ENCODE peak calls at places on chromosomes 16 and 17, in four cellular contexts. One of them, this sample, is unnamed.
A peak's percentile ranks its signal among the peaks of the same experiment; 100 is the strongest.

GRCh38 chr17:17313350-17313991 is 10.3 kb downstream of the NT5M start:
- DNase-seq in coronary artery: no peak
- DNase-seq in GM12865: peak; percentile 85
- DNase-seq in K562: peak; percentile 65
- DNase-seq in this sample: peak; percentile 48

GRCh38 chr17:78250891-78251772 is 19.7 kb downstream of the TMEM235 start:
- DNase-seq in coronary artery: peak; percentile 86
- DNase-seq in GM12865: peak; percentile 92
- DNase-seq in K562: peak; percentile 93
- DNase-seq in this sample: peak; percentile 96

GRCh38 chr16:21614896-21615295 is 15.5 kb downstream of the METTL9 start:
- DNase-seq in coronary artery: no peak
- DNase-seq in GM12865: no peak
- DNase-seq in K562: no peak
- DNase-seq in this sample: no peak

GRCh38 chr17:50538549-50539410 is 6.2 kb downstream of the EPN3 start:
- DNase-seq in coronary artery: no peak
- DNase-seq in GM12865: no peak
- DNase-seq in K562: no peak
- DNase-seq in this sample: no peak

GRCh38 chr17:13864551-13864950 is 204.8 kb upstream of the COX10 start:
- DNase-seq in coronary artery: no peak
- DNase-seq in GM12865: no peak
- DNase-seq in K562: no peak
- DNase-seq in this sample: no peak

GRCh38 chr17:73091770-73092517 is 544 bp downstream of the SLC39A11 start:
- DNase-seq in coronary artery: no peak
- DNase-seq in GM12865: peak; percentile 33
- DNase-seq in K562: peak; percentile 23
- DNase-seq in this sample: peak; percentile 7

GRCh38 chr16:1309888-1310831 is 724 bp downstream of the UBE2I start:
- DNase-seq in coronary artery: no peak
- DNase-seq in GM12865: peak; percentile 64
- DNase-seq in K562: peak; percentile 75
- DNase-seq in this sample: no peak

GRCh38 chr17:82889496-82890338 is 49.9 kb upstream of the ZNF750 start:
- DNase-seq in coronary artery: no peak
- DNase-seq in GM12865: no peak
- DNase-seq in K562: no peak
- DNase-seq in this sample: no peak

GRCh38 chr16:74751658-74752057 is 23.0 kb downstream of the FA2H start:
- DNase-seq in coronary artery: no peak
- DNase-seq in GM12865: no peak
- DNase-seq in K562: no peak
- DNase-seq in this sample: no peak

GRCh38 chr17:30379303-30380105 is 777 bp downstream of the CPD start:
- DNase-seq in coronary artery: peak; percentile 78
- DNase-seq in GM12865: peak; percentile 22
- DNase-seq in K562: peak; percentile 28
- DNase-seq in this sample: peak; percentile 18

GRCh38 chr17:31595076-31595475 is 203.6 kb downstream of the RAB11FIP4 start:
- DNase-seq in coronary artery: peak; percentile 24
- DNase-seq in GM12865: no peak
- DNase-seq in K562: no peak
- DNase-seq in this sample: no peak

GRCh38 chr16:81880816-81881215 is 101.7 kb downstream of the PLCG2 start:
- DNase-seq in coronary artery: no peak
- DNase-seq in GM12865: no peak
- DNase-seq in K562: no peak
- DNase-seq in this sample: no peak

GRCh38 chr17:81842725-81843504 is 8.1 kb upstream of the PPP1R27 start:
- DNase-seq in coronary artery: no peak
- DNase-seq in GM12865: no peak
- DNase-seq in K562: no peak
- DNase-seq in this sample: no peak

GRCh38 chr16:75555213-75555706 is 792 bp downstream of the TMEM231 start:
- DNase-seq in coronary artery: peak; percentile 85
- DNase-seq in GM12865: peak; percentile 79
- DNase-seq in K562: peak; percentile 95
- DNase-seq in this sample: peak; percentile 80

GRCh38 chr16:57781741-57782606 is 20.3 kb downstream of the KIFC3 start:
- DNase-seq in coronary artery: no peak
- DNase-seq in GM12865: no peak
- DNase-seq in K562: no peak
- DNase-seq in this sample: no peak

GRCh38 chr16:48511071-48511540 is 98.9 kb downstream of the N4BP1 start:
- DNase-seq in coronary artery: peak; percentile 65
- DNase-seq in GM12865: no peak
- DNase-seq in K562: no peak
- DNase-seq in this sample: no peak

GRCh38 chr16:68732068-68732680 is 4.9 kb upstream of the CDH1 start:
- DNase-seq in coronary artery: no peak
- DNase-seq in GM12865: no peak
- DNase-seq in K562: peak; percentile 91
- DNase-seq in this sample: no peak

GRCh38 chr16:63617047-63617989 is 1504.5 kb downstream of the CDH11 start:
- DNase-seq in coronary artery: no peak
- DNase-seq in GM12865: no peak
- DNase-seq in K562: no peak
- DNase-seq in this sample: no peak

GRCh38 chr16:25198021-25198420 is 18.7 kb upstream of the AQP8 start:
- DNase-seq in coronary artery: no peak
- DNase-seq in GM12865: no peak
- DNase-seq in K562: no peak
- DNase-seq in this sample: no peak

GRCh38 chr16:132120-132519 is 6.4 kb downstream of the NPRL3 start:
- DNase-seq in coronary artery: no peak
- DNase-seq in GM12865: no peak
- DNase-seq in K562: peak; percentile 48
- DNase-seq in this sample: no peak

GRCh38 chr16:73049051-73049910 is 1.4 kb upstream of the ZFHX3 start:
- DNase-seq in coronary artery: no peak
- DNase-seq in GM12865: no peak
- DNase-seq in K562: no peak
- DNase-seq in this sample: no peak

GRCh38 chr17:76404976-76405563 is 20.7 kb downstream of the SPHK1 start:
- DNase-seq in coronary artery: peak; percentile 73
- DNase-seq in GM12865: no peak
- DNase-seq in K562: no peak
- DNase-seq in this sample: no peak

GRCh38 chr17:82240506-82241182 is 11.8 kb downstream of the SLC16A3 start:
- DNase-seq in coronary artery: peak; percentile 73
- DNase-seq in GM12865: no peak
- DNase-seq in K562: peak; percentile 23
- DNase-seq in this sample: no peak

GRCh38 chr17:43406676-43407645 is 8.2 kb downstream of the ARL4D start:
- DNase-seq in coronary artery: no peak
- DNase-seq in GM12865: no peak
- DNase-seq in K562: no peak
- DNase-seq in this sample: no peak

GRCh38 chr17:1267471-1267947 is 2.7 kb upstream of the BHLHA9 start:
- DNase-seq in coronary artery: no peak
- DNase-seq in GM12865: no peak
- DNase-seq in K562: peak; percentile 17
- DNase-seq in this sample: no peak

GRCh38 chr16:79269211-79269863 is 331.2 kb downstream of the MAF start:
- DNase-seq in coronary artery: no peak
- DNase-seq in GM12865: peak; percentile 70
- DNase-seq in K562: no peak
- DNase-seq in this sample: no peak

GRCh38 chr17:49814781-49815496 is 26.5 kb downstream of the KAT7 start:
- DNase-seq in coronary artery: no peak
- DNase-seq in GM12865: no peak
- DNase-seq in K562: no peak
- DNase-seq in this sample: no peak

GRCh38 chr16:85168732-85169256 is 56.5 kb upstream of the CIBAR2 start:
- DNase-seq in coronary artery: no peak
- DNase-seq in GM12865: no peak
- DNase-seq in K562: peak; percentile 90
- DNase-seq in this sample: no peak

DNA sequence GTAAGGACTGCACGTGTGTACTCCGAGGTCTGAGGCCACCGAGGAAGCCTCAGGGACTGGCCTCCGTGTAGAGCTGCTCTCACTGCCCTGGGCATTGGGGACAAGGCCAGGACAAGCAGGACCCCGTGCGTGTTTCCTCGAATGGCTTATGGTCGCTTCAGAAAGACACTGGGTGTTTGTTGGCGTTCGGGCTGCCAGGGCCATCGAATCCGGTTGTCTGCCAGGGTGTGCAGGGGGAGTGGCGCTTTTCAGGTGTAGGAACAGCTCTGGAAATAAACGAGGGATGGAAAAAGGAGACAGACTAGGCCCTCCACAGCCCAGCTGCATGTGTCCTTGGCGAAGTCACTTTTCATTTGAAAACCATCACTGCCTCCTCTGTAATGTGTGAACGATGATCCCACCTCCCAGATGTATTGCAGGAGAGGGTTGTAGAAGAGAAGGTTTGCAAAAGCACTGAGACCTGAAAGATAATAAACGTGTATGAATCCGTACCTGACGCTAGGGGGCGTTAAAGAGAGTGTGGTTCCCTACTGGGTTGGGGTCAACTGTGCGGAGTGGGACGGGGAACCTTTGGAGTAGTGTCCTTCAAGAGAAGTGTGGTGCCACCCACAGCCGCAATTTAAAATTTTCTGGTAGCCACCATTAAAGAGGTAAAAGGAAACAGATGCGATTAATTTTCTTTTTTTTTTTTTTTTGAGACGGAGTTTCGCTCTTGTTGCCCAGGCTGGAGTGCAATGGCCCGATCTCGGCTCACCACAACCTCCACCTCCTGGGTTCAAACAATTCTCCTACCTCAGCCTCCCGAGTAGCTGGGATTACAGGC is 2.1 kb upstream of the ZSCAN10 start:
- DNase-seq in coronary artery: no peak
- DNase-seq in GM12865: peak; percentile 53
- DNase-seq in K562: peak; percentile 85
- DNase-seq in this sample: peak; percentile 46
- TF ChIP-seq CTCF in coronary artery: peak; percentile 24
- TF ChIP-seq CTCF in GM12865: peak; percentile 60
- TF ChIP-seq CTCF in K562: peak; percentile 89
- TF ChIP-seq CTCF in this sample: peak; percentile 81

DNA sequence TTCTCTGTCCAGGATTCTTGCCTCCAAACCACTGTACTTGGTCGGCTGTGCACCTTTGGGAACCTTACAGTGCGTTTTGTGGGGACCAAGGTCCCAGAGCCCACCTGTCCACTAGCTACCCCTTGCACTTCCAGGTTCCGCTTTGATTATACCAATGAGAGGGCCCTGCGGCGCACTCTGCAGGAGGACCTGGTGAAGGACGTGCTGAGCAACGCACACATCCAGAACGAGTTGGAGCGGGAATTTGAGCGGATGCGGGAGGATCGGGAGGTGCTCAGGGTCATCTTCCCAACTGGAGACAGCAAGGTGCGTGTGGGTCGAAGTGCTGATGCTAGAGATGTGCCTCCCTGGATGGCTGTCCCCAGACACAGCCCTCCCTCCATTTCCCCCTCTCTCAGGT is 18.8 kb downstream of the POLR2A start:
- DNase-seq in coronary artery: no peak
- DNase-seq in GM12865: no peak
- DNase-seq in K562: peak; percentile 17
- DNase-seq in this sample: no peak
- TF ChIP-seq CTCF in coronary artery: no peak
- TF ChIP-seq CTCF in GM12865: peak; percentile 5
- TF ChIP-seq CTCF in K562: peak; percentile 45
- TF ChIP-seq CTCF in this sample: no peak

GRCh38 chr17:2900842-2901241 is 104.6 kb downstream of the RAP1GAP2 start:
- DNase-seq in coronary artery: no peak
- DNase-seq in GM12865: no peak
- DNase-seq in K562: no peak
- DNase-seq in this sample: no peak

GRCh38 chr17:2898255-2898926 is 102.2 kb downstream of the RAP1GAP2 start:
- DNase-seq in coronary artery: no peak
- DNase-seq in GM12865: no peak
- DNase-seq in K562: no peak
- DNase-seq in this sample: no peak

GRCh38 chr17:2897605-2898004 is 101.4 kb downstream of the RAP1GAP2 start:
- DNase-seq in coronary artery: no peak
- DNase-seq in GM12865: no peak
- DNase-seq in K562: no peak
- DNase-seq in this sample: no peak

GRCh38 chr17:2901582-2901981 is 105.3 kb downstream of the RAP1GAP2 start:
- DNase-seq in coronary artery: no peak
- DNase-seq in GM12865: no peak
- DNase-seq in K562: no peak
- DNase-seq in this sample: no peak

DNA sequence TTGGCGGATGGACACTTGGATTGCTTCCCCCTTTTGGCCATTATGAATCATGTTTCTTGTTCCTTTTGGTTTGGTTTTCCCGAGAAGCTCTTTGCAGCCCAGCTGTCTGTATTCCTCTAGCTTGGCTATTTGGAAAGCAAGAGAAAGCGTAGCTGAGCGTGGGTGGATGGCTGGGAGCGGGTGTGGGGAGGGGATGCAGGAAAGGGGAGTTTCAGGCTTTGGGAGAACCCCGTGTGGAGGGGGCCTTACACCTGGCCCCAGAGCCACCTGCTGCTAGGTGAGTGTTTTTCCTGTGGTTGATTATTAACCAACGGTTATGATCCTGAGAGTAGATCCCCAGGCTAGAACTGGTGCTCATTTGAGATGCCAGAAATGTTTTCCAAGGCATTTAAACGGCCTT is 103.7 kb downstream of the RAP1GAP2 start:
- DNase-seq in coronary artery: no peak
- DNase-seq in GM12865: no peak
- DNase-seq in K562: no peak
- DNase-seq in this sample: no peak
- TF ChIP-seq CTCF in coronary artery: no peak
- TF ChIP-seq CTCF in GM12865: no peak
- TF ChIP-seq CTCF in K562: no peak
- TF ChIP-seq CTCF in this sample: no peak

DNA sequence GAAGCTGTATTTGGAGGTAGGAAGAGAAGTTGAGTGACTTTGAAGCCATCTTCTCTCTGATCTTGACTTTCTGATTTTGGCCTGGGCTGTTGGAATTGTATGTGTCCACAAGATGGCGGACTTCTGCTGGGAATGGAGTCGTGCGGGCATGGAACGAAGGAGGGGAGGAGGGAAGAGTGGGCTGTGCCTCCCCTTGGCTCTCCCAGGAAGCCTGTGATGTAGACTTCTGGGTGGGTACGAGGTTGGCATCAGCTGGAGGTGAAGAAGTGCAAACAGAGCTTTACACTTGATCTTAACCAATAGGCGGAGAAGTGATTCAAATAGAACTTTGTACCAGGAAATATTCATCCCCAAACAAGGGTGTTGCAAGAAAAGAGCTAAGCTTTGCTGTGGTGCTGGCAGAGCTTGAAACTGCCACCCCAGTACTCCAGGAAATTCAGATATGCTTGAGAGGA is 7.4 kb upstream of the TMEM220 start:
- DNase-seq in coronary artery: no peak
- DNase-seq in GM12865: peak; percentile 40
- DNase-seq in K562: peak; percentile 51
- DNase-seq in this sample: peak; percentile 61
- TF ChIP-seq CTCF in coronary artery: peak; percentile 78
- TF ChIP-seq CTCF in GM12865: peak; percentile 61
- TF ChIP-seq CTCF in K562: peak; percentile 70
- TF ChIP-seq CTCF in this sample: peak; percentile 68